ENCODE peak calls at places on chromosomes 2 and 18, in five cellular contexts. F, M, V, B and T are unnamed samples.

GRCh38 chr2:181037922-181038321 is 57.5 kb downstream of the UBE2E3 start:
- DNase-seq in F (no peak), M (no peak), V (no peak), B (no peak), T (no peak)

GRCh38 chr2:235951980-235952379 is 216.2 kb downstream of the GBX2 start:
- DNase-seq in F (no peak), M (no peak), V (no peak), B (no peak), T (no peak)

GRCh38 chr2:238290715-238291549 is 2.5 kb upstream of the PER2 start:
- DNase-seq in F (peak; percentile 60), M (no peak), V (peak; percentile 38), B (no peak), T (no peak)

GRCh38 chr2:18119883-18120282 is 241.4 kb downstream of the KCNS3 start:
- DNase-seq in F (no peak), M (no peak), V (no peak), B (no peak), T (no peak)

GRCh38 chr2:222358876-222359275 is 60.1 kb upstream of the PAX3 start:
- DNase-seq in F (no peak), M (no peak), V (no peak), B (peak; percentile 51), T (peak; percentile 9)

GRCh38 chr2:71256421-71256820 is 29.5 kb upstream of the PAIP2B start:
- DNase-seq in F (no peak), M (no peak), V (no peak), B (no peak), T (no peak)

GRCh38 chr2:144745424-144745823 is 225.5 kb upstream of the ZEB2 start:
- DNase-seq in F (no peak), M (no peak), V (no peak), B (no peak), T (no peak)

GRCh38 chr2:217757108-217757463 is 245.7 kb downstream of the TNS1 start:
- DNase-seq in F (no peak), M (no peak), V (no peak), B (no peak), T (no peak)

GRCh38 chr2:109322646-109323045 is 193.6 kb downstream of the SH3RF3 start:
- DNase-seq in F (no peak), M (no peak), V (no peak), B (no peak), T (no peak)

GRCh38 chr2:113200236-113200635 is 26.5 kb downstream of the PSD4 start:
- DNase-seq in F (no peak), M (no peak), V (no peak), B (no peak), T (no peak)

GRCh38 chr18:8849696-8850095 is 144.3 kb downstream of the MTCL1 start:
- DNase-seq in F (no peak), M (no peak), V (no peak), B (no peak), T (no peak)

GRCh38 chr2:18930977-18931376 is 341.6 kb upstream of the NT5C1B start:
- DNase-seq in F (no peak), M (no peak), V (no peak), B (no peak), T (no peak)

GRCh38 chr2:115084446-115084845 is 642.0 kb downstream of the DPP10 start:
- DNase-seq in F (no peak), M (no peak), V (no peak), B (no peak), T (no peak)

GRCh38 chr2:192029089-192029488 is 165.6 kb downstream of the TMEFF2 start:
- DNase-seq in F (no peak), M (no peak), V (no peak), B (no peak), T (no peak)

GRCh38 chr18:59055345-59056032 is 84.2 kb upstream of the SEC11C start:
- DNase-seq in F (no peak), M (no peak), V (no peak), B (no peak), T (no peak)

GRCh38 chr2:126839711-126840110 is 59.0 kb upstream of the TEX51 start:
- DNase-seq in F (no peak), M (no peak), V (no peak), B (no peak), T (no peak)

GRCh38 chr2:82256983-82257382 is 1952.4 kb upstream of the LRRTM1 start:
- DNase-seq in F (no peak), M (no peak), V (no peak), B (no peak), T (no peak)
- TF ChIP-seq EP300 in F (no peak), M (no peak), V (no peak), B (no peak), T (no peak)

GRCh38 chr2:11876436-11876835 is 130.0 kb downstream of the LPIN1 start:
- DNase-seq in F (no peak), M (no peak), V (no peak), B (no peak), T (no peak)
- TF ChIP-seq EP300 in F (no peak), M (no peak), V (no peak), B (no peak), T (no peak)

DNA sequence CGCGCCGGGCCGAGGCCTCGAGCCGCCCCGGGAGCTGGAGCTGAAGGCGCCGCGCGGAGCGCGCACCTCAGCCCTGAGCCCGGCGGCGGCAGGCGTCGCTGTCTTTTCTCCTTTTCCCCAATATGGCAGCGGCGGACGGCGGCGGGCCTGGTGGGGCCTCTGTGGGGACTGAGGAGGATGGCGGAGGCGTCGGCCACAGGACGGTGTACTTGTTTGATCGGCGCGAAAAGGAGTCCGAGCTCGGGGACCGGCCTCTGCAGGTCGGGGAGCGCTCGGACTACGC is 369 bp downstream of the SMCHD1 start:
- DNase-seq in F (no peak), M (no peak), V (no peak), B (peak; percentile 36), T (no peak)
- TF ChIP-seq EP300 in F (no peak), M (no peak), V (no peak), B (no peak), T (no peak)

GRCh38 chr2:67626656-67627055 is 229.5 kb downstream of the ETAA1 start:
- DNase-seq in F (no peak), M (no peak), V (no peak), B (no peak), T (no peak)
- TF ChIP-seq EP300 in F (no peak), M (no peak), V (no peak), B (no peak), T (no peak)

GRCh38 chr2:69645026-69645425 is 1.5 kb upstream of the AAK1 start:
- DNase-seq in F (no peak), M (no peak), V (no peak), B (no peak), T (no peak)

GRCh38 chr2:69643602-69644505 is at the start of gene AAK1:
- DNase-seq in F (peak; percentile 91), M (peak; percentile 87), V (peak; percentile 93), B (peak; percentile 92), T (peak; percentile 82)

GRCh38 chr2:69641887-69642708 is 1.4 kb downstream of the AAK1 start:
- DNase-seq in F (no peak), M (no peak), V (no peak), B (no peak), T (no peak)

GRCh38 chr2:69644506-69644979 is 1.0 kb upstream of the AAK1 start:
- DNase-seq in F (no peak), M (no peak), V (no peak), B (no peak), T (no peak)

DNA sequence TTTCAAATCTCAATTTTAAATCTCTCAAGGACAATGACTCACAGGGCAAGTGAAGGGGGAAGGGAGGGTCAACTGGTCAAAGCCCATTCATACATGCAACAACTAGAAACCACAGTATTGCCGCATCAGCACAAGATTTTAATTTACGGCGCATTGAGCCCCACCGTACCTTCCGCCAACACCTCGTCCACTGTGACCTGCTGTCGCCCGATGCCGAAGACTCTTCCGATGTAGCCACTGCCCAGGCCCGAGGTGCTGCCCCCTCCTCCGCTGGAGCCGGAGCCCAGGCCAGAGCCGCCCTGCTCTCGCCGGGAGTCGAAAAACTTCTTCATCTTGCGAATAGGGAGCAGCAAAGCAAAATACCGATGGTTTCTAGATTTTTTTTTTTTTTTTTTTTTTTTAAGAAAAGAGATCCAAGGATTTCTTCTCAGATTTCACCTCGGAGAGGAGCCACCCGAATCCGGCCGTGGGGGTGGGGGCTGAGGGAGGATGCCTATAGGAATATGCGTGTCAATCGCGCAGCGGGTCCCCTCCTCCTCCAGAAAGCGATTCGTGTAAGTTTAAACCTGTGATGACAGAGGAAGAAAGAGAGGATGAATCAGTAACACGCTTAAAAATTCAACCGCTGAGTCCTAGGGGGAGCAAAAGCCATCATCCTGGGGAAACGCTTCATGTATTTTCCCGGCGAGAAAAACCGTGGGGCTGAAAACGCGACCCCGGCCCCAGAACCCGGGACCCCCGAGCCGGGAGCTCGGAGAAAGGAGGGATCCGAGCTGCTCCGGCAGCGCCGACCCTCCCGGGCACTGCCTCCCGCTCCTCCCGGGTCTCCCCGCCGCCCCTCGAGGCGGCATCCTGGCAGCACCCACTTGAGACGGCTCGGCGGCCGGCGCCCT is 584 bp downstream of the AAK1 start:
- DNase-seq in F (no peak), M (peak; percentile 37), V (peak; percentile 43), B (peak; percentile 68), T (no peak)
- TF ChIP-seq EP300 in F (no peak), M (no peak), V (no peak), B (no peak), T (no peak)

GRCh38 chr2:26718949-26719686 is 26.6 kb downstream of the KCNK3 start:
- DNase-seq in F (no peak), M (no peak), V (no peak), B (no peak), T (no peak)

GRCh38 chr2:26722328-26722727 is 29.8 kb downstream of the KCNK3 start:
- DNase-seq in F (no peak), M (no peak), V (no peak), B (no peak), T (no peak)

GRCh38 chr2:26722911-26723310 is 30.4 kb downstream of the KCNK3 start:
- DNase-seq in F (no peak), M (peak; percentile 22), V (no peak), B (no peak), T (no peak)

GRCh38 chr2:26721267-26722032 is 28.9 kb downstream of the KCNK3 start:
- DNase-seq in F (peak; percentile 84), M (no peak), V (peak; percentile 37), B (peak; percentile 65), T (no peak)

DNA sequence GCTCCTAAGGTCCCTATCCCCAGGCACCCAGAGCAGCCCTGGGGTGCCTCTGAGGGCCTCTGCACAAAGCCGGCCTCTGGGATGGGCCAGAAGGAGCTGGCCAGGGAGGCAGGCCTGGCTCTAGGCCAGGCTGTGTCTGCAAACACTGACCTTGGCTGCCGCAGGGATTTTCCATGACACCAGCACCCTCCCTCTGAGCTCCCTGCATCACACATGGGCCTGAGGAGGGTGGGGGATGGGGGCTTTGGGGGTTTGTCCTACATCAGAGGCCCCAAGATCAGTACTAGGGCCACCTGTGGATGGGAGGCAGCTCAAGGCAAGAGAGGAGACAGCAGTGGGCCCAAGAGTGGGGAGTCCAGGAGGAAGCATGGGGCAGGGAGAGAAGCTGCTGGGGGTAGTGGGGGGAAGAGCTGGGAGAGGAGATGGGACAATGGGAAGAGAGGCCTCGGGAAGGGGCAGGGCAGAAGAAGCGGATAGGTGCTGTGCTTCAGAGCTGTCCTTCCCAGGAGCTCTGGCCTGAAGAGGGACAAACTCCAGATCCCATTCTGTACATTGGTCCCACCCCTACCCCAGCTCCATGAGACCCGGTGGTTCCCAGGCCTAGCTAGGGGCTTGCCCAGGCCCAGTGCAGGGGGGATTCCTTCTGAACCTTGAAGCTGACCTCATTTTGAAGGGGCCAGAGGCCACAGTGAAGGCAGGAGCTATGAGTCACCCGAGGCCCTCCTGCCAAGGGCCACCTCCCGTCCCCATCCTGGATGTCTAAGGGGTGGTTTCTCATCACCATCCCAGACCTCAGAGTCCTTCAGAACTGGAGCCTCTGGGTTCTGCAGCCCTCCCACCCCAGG is 28.0 kb downstream of the KCNK3 start:
- DNase-seq in F (peak; percentile 88), M (peak; percentile 94), V (peak; percentile 74), B (peak; percentile 85), T (peak; percentile 59)
- TF ChIP-seq EP300 in F (peak; percentile 95), M (peak; percentile 78), V (peak; percentile 44), B (no peak), T (peak; percentile 62)

GRCh38 chr2:33158482-33159003 is 211.8 kb downstream of the LTBP1 start:
- DNase-seq in F (no peak), M (no peak), V (no peak), B (no peak), T (no peak)
- TF ChIP-seq EP300 in F (no peak), M (no peak), V (peak; percentile 94), B (no peak), T (no peak)